ENCODE peak calls at places on chromosomes 13 and 19, in eight cellular contexts. R, I, P, K, W, J, S and N are unnamed samples.

GRCh38 chr13:38566526-38566925 is 120.4 kb upstream of the FREM2 start:
- DNase-seq in R (no peak), I (no peak), P (no peak), K (no peak), W (no peak), J (no peak), S (no peak), N (no peak)

GRCh38 chr13:43331676-43332075 is 308.3 kb downstream of the DNAJC15 start:
- DNase-seq in R (no peak), I (no peak), P (no peak), K (no peak), W (no peak), J (no peak), S (no peak), N (no peak)

GRCh38 chr19:45766919-45767346 is 2.1 kb downstream of the SIX5 start:
- DNase-seq in R (peak; percentile 71), I (peak; percentile 42), P (peak; percentile 71), K (no peak), W (no peak), J (no peak), S (peak; percentile 45), N (no peak)

GRCh38 chr13:29704648-29705047 is 109.2 kb upstream of the SLC7A1 start:
- DNase-seq in R (peak; percentile 56), I (no peak), P (peak; percentile 36), K (no peak), W (no peak), J (no peak), S (peak; percentile 16), N (peak; percentile 64)

GRCh38 chr13:63389756-63390155 is 1974.1 kb upstream of the PCDH20 start:
- DNase-seq in R (no peak), I (no peak), P (no peak), K (no peak), W (no peak), J (no peak), S (no peak), N (no peak)

GRCh38 chr19:44570984-44571684 is 41.7 kb upstream of the CEACAM20 start:
- DNase-seq in R (peak; percentile 80), I (peak; percentile 66), P (peak; percentile 78), K (no peak), W (peak; percentile 69), J (peak; percentile 82), S (peak; percentile 83), N (peak; percentile 87)

GRCh38 chr19:55580628-55581144 is at the start of gene ZNF579:
- DNase-seq in R (peak; percentile 91), I (peak; percentile 82), P (peak; percentile 95), K (peak; percentile 89), W (no peak), J (peak; percentile 81), S (peak; percentile 90), N (peak; percentile 85)

GRCh38 chr13:79987323-79987722 is 353.6 kb downstream of the SPRY2 start:
- DNase-seq in R (peak; percentile 74), I (no peak), P (no peak), K (no peak), W (no peak), J (no peak), S (peak; percentile 88), N (no peak)

GRCh38 chr19:38699027-38699346 is 45.3 kb downstream of the CAPN12 start:
- DNase-seq in R (no peak), I (no peak), P (no peak), K (no peak), W (no peak), J (no peak), S (no peak), N (no peak)

GRCh38 chr19:32265991-32266390 is 79.4 kb upstream of the ZNF507 start:
- DNase-seq in R (no peak), I (no peak), P (no peak), K (no peak), W (no peak), J (no peak), S (no peak), N (peak; percentile 28)

GRCh38 chr13:66994498-66995365 is 235.4 kb downstream of the PCDH9 start:
- DNase-seq in R (no peak), I (no peak), P (no peak), K (no peak), W (peak; percentile 31), J (no peak), S (no peak), N (no peak)

GRCh38 chr19:46621191-46622117 is 3.4 kb downstream of the PTGIR start:
- DNase-seq in R (no peak), I (peak; percentile 54), P (no peak), K (no peak), W (no peak), J (no peak), S (no peak), N (no peak)

GRCh38 chr13:37194428-37194861 is 89.0 kb upstream of the CSNK1A1L start:
- DNase-seq in R (peak; percentile 78), I (no peak), P (peak; percentile 30), K (no peak), W (no peak), J (peak; percentile 71), S (peak; percentile 43), N (no peak)

GRCh38 chr13:112911883-112912282 is 57.1 kb upstream of the MCF2L start:
- DNase-seq in R (no peak), I (no peak), P (no peak), K (no peak), W (no peak), J (no peak), S (no peak), N (no peak)

GRCh38 chr13:39530996-39531395 is 72.0 kb downstream of the LHFPL6 start:
- DNase-seq in R (peak; percentile 53), I (no peak), P (peak; percentile 8), K (no peak), W (no peak), J (no peak), S (no peak), N (no peak)

GRCh38 chr19:1445185-1445931 is 4.6 kb upstream of the APC2 start:
- DNase-seq in R (peak; percentile 80), I (peak; percentile 85), P (peak; percentile 95), K (peak; percentile 70), W (peak; percentile 78), J (peak; percentile 52), S (peak; percentile 69), N (peak; percentile 87)